ENCODE peak calls at places on chromosomes 7 and 10, in four cellular contexts. M, D, Z and I are unnamed samples.

GRCh38 chr7:82443044-82443800 is at the start of gene CACNA2D1:
- DNase-seq in M (no peak), D (no peak), Z (no peak), I (peak; percentile 27)

GRCh38 chr7:116834815-116835533 is 27.4 kb upstream of the CAPZA2 start:
- DNase-seq in M (no peak), D (no peak), Z (no peak), I (no peak)

GRCh38 chr7:44995555-44996493 is 4.2 kb upstream of the CCM2 start:
- DNase-seq in D (no peak), M (no peak), Z (peak; percentile 52), I (no peak)

GRCh38 chr10:80464557-80465466 is 10.7 kb downstream of the TSPAN14 start:
- DNase-seq in D (no peak), Z (no peak), M (peak; percentile 54), I (no peak)

GRCh38 chr10:34049887-34050286 is 715.4 kb upstream of the NRP1 start:
- DNase-seq in D (no peak), M (no peak), Z (no peak), I (no peak)

GRCh38 chr7:108358553-108358952 is 97.7 kb downstream of the NRCAM start:
- DNase-seq in Z (no peak), M (no peak), D (no peak), I (no peak)

GRCh38 chr10:4719671-4720070 is 106.3 kb upstream of the AKR1E2 start:
- DNase-seq in Z (no peak), D (no peak), M (no peak), I (no peak)

GRCh38 chr7:47078241-47078640 is 503.7 kb downstream of the TNS3 start:
- DNase-seq in M (no peak), Z (no peak), D (no peak), I (no peak)

GRCh38 chr10:132385721-132386418 is 11.1 kb upstream of the PWWP2B start:
- DNase-seq in Z (no peak), D (no peak), M (no peak), I (no peak)

GRCh38 chr7:108253275-108254044 is 123.3 kb upstream of the LAMB4 start:
- DNase-seq in M (no peak), D (no peak), Z (no peak), I (no peak)

GRCh38 chr10:102959399-102959798 is 41.3 kb downstream of the CNNM2 start:
- DNase-seq in Z (no peak), M (no peak), D (no peak), I (no peak)

GRCh38 chr10:93462881-93463280 is 19.3 kb downstream of the MYOF start:
- DNase-seq in M (no peak), Z (peak; percentile 23), D (no peak), I (no peak)

GRCh38 chr10:78336402-78336791 is 302.7 kb downstream of the RPS24 start:
- DNase-seq in M (no peak), D (no peak), Z (no peak), I (no peak)

GRCh38 chr10:28533571-28534304 is 820 bp downstream of the WAC start:
- DNase-seq in D (peak; percentile 53), Z (no peak), M (peak; percentile 58), I (peak; percentile 23)

GRCh38 chr7:135200824-135201331 is 10.4 kb downstream of the WDR91 start:
- DNase-seq in M (no peak), D (no peak), Z (no peak), I (no peak)

GRCh38 chr7:113217314-113217713 is 99.0 kb upstream of the SMIM30 start:
- DNase-seq in D (no peak), M (no peak), Z (no peak), I (no peak)

GRCh38 chr7:22640269-22640668 is 86.7 kb upstream of the IL6 start:
- DNase-seq in D (no peak), Z (peak; percentile 60), M (no peak), I (no peak)

GRCh38 chr10:102714621-102715455 is at the start of gene SFXN2:
- DNase-seq in Z (no peak), M (no peak), D (peak; percentile 62), I (no peak)

GRCh38 chr10:70849582-70850016 is 33.9 kb downstream of the SGPL1 start:
- DNase-seq in D (no peak), Z (no peak), M (no peak), I (no peak)

GRCh38 chr10:43689955-43690771 is 41.5 kb upstream of the ZNF32 start:
- DNase-seq in D (peak; percentile 73), M (peak; percentile 92), Z (no peak), I (peak; percentile 95)

GRCh38 chr7:27966219-27966780 is 214.3 kb downstream of the JAZF1 start:
- DNase-seq in M (no peak), Z (no peak), D (peak; percentile 3), I (no peak)

GRCh38 chr7:107501593-107501992 is 31.7 kb downstream of the GPR22 start:
- DNase-seq in M (peak; percentile 55), Z (no peak), D (peak; percentile 38), I (no peak)

GRCh38 chr10:98380493-98381339 is 34.3 kb downstream of the PYROXD2 start:
- DNase-seq in D (no peak), M (peak; percentile 15), Z (no peak), I (no peak)

GRCh38 chr10:11016959-11017574 is 605 bp upstream of the CELF2 start:
- DNase-seq in M (no peak), Z (no peak), D (no peak), I (no peak)

GRCh38 chr10:97676770-97677581 is 10.1 kb downstream of the AVPI1 start:
- DNase-seq in Z (no peak), D (peak; percentile 26), M (peak; percentile 55), I (peak; percentile 66)

GRCh38 chr10:124447741-124448466 is 1.9 kb downstream of the NKX1-2 start:
- DNase-seq in D (no peak), M (no peak), Z (no peak), I (no peak)

GRCh38 chr10:115214799-115215198 is 121.6 kb downstream of the ATRNL1 start:
- DNase-seq in Z (no peak), M (no peak), D (no peak), I (no peak)

GRCh38 chr7:99422625-99423024 is 13.9 kb downstream of the BUD31 start:
- DNase-seq in Z (no peak), D (no peak), M (no peak), I (no peak)

GRCh38 chr7:95811846-95812445 is 39.6 kb downstream of the DYNC1I1 start:
- DNase-seq in Z (no peak), M (no peak), D (no peak), I (no peak)
- TF ChIP-seq SPI1 in Z (no peak), M (no peak), D (no peak), I (no peak)

GRCh38 chr10:67550042-67550441 is 146.0 kb downstream of the CTNNA3 start:
- DNase-seq in D (no peak), Z (no peak), M (no peak), I (no peak)

GRCh38 chr10:67550838-67551402 is 145.1 kb downstream of the CTNNA3 start:
- DNase-seq in Z (no peak), M (no peak), D (no peak), I (no peak)

GRCh38 chr10:67553266-67553665 is 142.7 kb downstream of the CTNNA3 start:
- DNase-seq in D (no peak), M (no peak), Z (no peak), I (no peak)

DNA sequence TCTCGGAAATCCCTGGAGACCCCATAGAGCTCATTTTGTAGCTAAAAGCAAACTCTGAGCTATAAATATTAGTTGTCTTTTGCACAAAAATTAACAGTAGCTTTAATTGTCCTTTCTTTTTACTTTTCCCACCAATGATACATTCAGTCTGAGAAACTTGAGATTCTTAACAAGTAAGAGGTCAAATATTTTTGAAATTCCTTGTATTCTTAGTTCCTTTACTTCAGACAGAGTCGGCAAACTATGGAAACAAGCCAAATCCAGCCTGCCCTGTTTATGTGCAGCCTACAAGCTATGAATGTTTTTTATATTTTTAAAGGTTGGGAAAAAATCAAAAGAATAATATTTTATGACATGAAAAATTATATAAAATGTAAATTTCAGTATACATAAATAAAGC is 146.6 kb downstream of the CTNNA3 start:
- DNase-seq in M (no peak), Z (no peak), D (no peak), I (no peak)
- TF ChIP-seq SPI1 in M (no peak), Z (no peak), D (no peak), I (no peak)

GRCh38 chr10:105149371-105149871 is 508.3 kb downstream of the SORCS3 start:
- DNase-seq in D (no peak), Z (no peak), M (no peak), I (no peak)
- TF ChIP-seq SPI1 in D (no peak), Z (no peak), M (no peak), I (no peak)

DNA sequence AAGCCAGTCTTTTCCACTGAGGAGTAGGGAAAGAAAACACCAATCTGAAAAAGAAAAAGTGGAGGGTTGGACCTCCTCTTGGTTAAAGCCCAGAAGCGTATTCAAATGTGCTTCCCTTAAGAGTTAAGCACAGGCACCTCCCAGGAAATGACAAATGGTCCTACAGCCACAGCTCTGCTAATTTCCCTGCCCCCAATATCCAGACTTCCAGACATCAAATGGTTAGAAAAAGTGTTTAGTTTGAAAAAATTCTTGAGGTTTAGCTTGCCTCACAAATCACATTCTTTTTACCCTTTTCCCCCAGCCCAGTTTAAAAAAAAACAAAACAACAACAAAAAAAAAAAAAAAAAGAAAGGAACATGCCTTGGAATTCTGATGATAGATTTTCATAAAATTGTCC is 19.0 kb upstream of the COL1A2 start:
- DNase-seq in Z (no peak), M (no peak), D (no peak), I (no peak)
- TF ChIP-seq SPI1 in Z (no peak), M (no peak), D (no peak), I (no peak)

DNA sequence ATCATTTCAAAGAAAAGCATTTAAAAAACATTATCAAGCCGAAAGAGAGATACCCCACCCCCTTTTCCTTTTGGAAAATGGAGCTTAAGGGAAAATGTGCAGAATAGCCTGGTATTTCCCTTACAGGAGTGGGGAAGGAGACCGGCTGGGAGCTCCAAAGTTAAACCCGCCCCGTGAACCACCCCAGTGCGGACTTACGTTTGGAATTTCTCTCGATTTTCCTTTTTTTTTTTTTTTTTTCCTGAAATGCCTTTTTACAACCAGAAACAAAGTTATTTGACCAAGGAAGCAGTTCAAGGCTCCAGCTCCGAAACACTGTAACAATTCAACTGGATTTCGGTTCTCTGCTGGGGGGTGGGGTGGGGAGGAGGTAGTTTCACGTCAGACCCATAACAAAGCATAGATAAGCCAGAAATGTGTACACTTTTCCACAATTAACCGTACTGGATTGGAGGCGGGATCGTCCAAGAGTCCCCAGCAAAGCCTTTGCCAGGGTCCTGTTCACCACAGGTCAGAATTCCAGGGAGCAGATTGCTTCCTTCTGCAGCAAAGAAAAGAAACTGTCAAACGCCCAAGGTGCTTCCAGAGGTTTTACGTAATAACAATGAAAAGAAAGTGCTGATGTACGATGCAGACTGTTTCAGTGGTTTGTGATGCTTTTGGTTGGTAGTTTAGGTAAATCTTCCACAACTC is 6.7 kb downstream of the SKIDA1 start:
- DNase-seq in Z (no peak), D (no peak), M (no peak), I (no peak)
- TF ChIP-seq SPI1 in Z (no peak), D (no peak), M (no peak), I (no peak)

GRCh38 chr10:60485025-60485424 is 95.3 kb upstream of the ANK3 start:
- DNase-seq in D (no peak), M (no peak), Z (no peak), I (no peak)

GRCh38 chr10:60479305-60480020 is 89.8 kb upstream of the ANK3 start:
- DNase-seq in M (no peak), Z (no peak), D (no peak), I (no peak)

GRCh38 chr10:60480865-60481563 is 91.3 kb upstream of the ANK3 start:
- DNase-seq in M (no peak), D (no peak), Z (no peak), I (no peak)
- TF ChIP-seq SPI1 in M (no peak), D (no peak), Z (no peak), I (no peak)